ENCODE peak calls at places on chromosome 12, in eight cellular contexts. One of them, this sample, is unnamed.

GRCh38 chr12:2489266-2489665 is 305.5 kb upstream of the FKBP4 start:
- DNase-seq in T-helper 2 cell: no peak
- DNase-seq in nephron progenitor cell: no peak
- DNase-seq in colonic mucosa: no peak
- DNase-seq in A549: no peak
- DNase-seq in CD4-positive, CD25-positive, alpha-beta regulatory T cell: no peak
- DNase-seq in activated naive CD8-positive, alpha-beta T cell treated with anti-CD3 and anti-CD28 coated beads, Interleukin-2, amount 50 U/mL, for 24 hours: no peak
- DNase-seq in NCI-H69: peak; percentile 94
- DNase-seq in this sample: no peak

GRCh38 chr12:78034025-78034424 is 203.3 kb downstream of the NAV3 start:
- DNase-seq in T-helper 2 cell: no peak
- DNase-seq in CD4-positive, CD25-positive, alpha-beta regulatory T cell: no peak
- DNase-seq in A549: no peak
- DNase-seq in activated naive CD8-positive, alpha-beta T cell treated with anti-CD3 and anti-CD28 coated beads, Interleukin-2, amount 50 U/mL, for 24 hours: no peak
- DNase-seq in NCI-H69: no peak
- DNase-seq in nephron progenitor cell: no peak
- DNase-seq in colonic mucosa: no peak
- DNase-seq in this sample: no peak

GRCh38 chr12:117080707-117081141 is 18.5 kb downstream of the TESC start:
- DNase-seq in nephron progenitor cell: no peak
- DNase-seq in colonic mucosa: no peak
- DNase-seq in CD4-positive, CD25-positive, alpha-beta regulatory T cell: no peak
- DNase-seq in A549: no peak
- DNase-seq in activated naive CD8-positive, alpha-beta T cell treated with anti-CD3 and anti-CD28 coated beads, Interleukin-2, amount 50 U/mL, for 24 hours: no peak
- DNase-seq in NCI-H69: peak; percentile 26
- DNase-seq in T-helper 2 cell: no peak
- DNase-seq in this sample: no peak

GRCh38 chr12:57895337-57896138 is 45.8 kb upstream of the ATP23 start:
- DNase-seq in A549: no peak
- DNase-seq in CD4-positive, CD25-positive, alpha-beta regulatory T cell: no peak
- DNase-seq in NCI-H69: peak; percentile 26
- DNase-seq in activated naive CD8-positive, alpha-beta T cell treated with anti-CD3 and anti-CD28 coated beads, Interleukin-2, amount 50 U/mL, for 24 hours: no peak
- DNase-seq in T-helper 2 cell: no peak
- DNase-seq in colonic mucosa: no peak
- DNase-seq in nephron progenitor cell: no peak
- DNase-seq in this sample: no peak

GRCh38 chr12:32542550-32543229 is 136.4 kb upstream of the DNM1L start:
- DNase-seq in CD4-positive, CD25-positive, alpha-beta regulatory T cell: no peak
- DNase-seq in T-helper 2 cell: no peak
- DNase-seq in NCI-H69: no peak
- DNase-seq in activated naive CD8-positive, alpha-beta T cell treated with anti-CD3 and anti-CD28 coated beads, Interleukin-2, amount 50 U/mL, for 24 hours: no peak
- DNase-seq in A549: no peak
- DNase-seq in nephron progenitor cell: no peak
- DNase-seq in colonic mucosa: no peak
- DNase-seq in this sample: no peak

GRCh38 chr12:43105426-43105981 is 446.5 kb downstream of the ADAMTS20 start:
- DNase-seq in CD4-positive, CD25-positive, alpha-beta regulatory T cell: no peak
- DNase-seq in activated naive CD8-positive, alpha-beta T cell treated with anti-CD3 and anti-CD28 coated beads, Interleukin-2, amount 50 U/mL, for 24 hours: no peak
- DNase-seq in A549: no peak
- DNase-seq in colonic mucosa: no peak
- DNase-seq in NCI-H69: peak; percentile 12
- DNase-seq in nephron progenitor cell: no peak
- DNase-seq in T-helper 2 cell: no peak
- DNase-seq in this sample: no peak

GRCh38 chr12:68638721-68639395 is 28.2 kb downstream of the RAP1B start:
- DNase-seq in NCI-H69: no peak
- DNase-seq in A549: no peak
- DNase-seq in colonic mucosa: no peak
- DNase-seq in nephron progenitor cell: no peak
- DNase-seq in activated naive CD8-positive, alpha-beta T cell treated with anti-CD3 and anti-CD28 coated beads, Interleukin-2, amount 50 U/mL, for 24 hours: no peak
- DNase-seq in T-helper 2 cell: no peak
- DNase-seq in CD4-positive, CD25-positive, alpha-beta regulatory T cell: no peak
- DNase-seq in this sample: no peak

GRCh38 chr12:108939594-108939993 is 59.7 kb downstream of the DAO start:
- DNase-seq in colonic mucosa: no peak
- DNase-seq in A549: peak; percentile 57
- DNase-seq in nephron progenitor cell: no peak
- DNase-seq in CD4-positive, CD25-positive, alpha-beta regulatory T cell: peak; percentile 62
- DNase-seq in activated naive CD8-positive, alpha-beta T cell treated with anti-CD3 and anti-CD28 coated beads, Interleukin-2, amount 50 U/mL, for 24 hours: no peak
- DNase-seq in T-helper 2 cell: no peak
- DNase-seq in NCI-H69: peak; percentile 23
- DNase-seq in this sample: no peak

GRCh38 chr12:13573698-13574321 is 377.3 kb downstream of the EMP1 start:
- DNase-seq in NCI-H69: no peak
- DNase-seq in T-helper 2 cell: no peak
- DNase-seq in colonic mucosa: no peak
- DNase-seq in activated naive CD8-positive, alpha-beta T cell treated with anti-CD3 and anti-CD28 coated beads, Interleukin-2, amount 50 U/mL, for 24 hours: no peak
- DNase-seq in CD4-positive, CD25-positive, alpha-beta regulatory T cell: no peak
- DNase-seq in nephron progenitor cell: no peak
- DNase-seq in A549: peak; percentile 51
- DNase-seq in this sample: no peak

GRCh38 chr12:4763549-4763948 is 43.3 kb downstream of the GALNT8 start:
- DNase-seq in A549: peak; percentile 66
- DNase-seq in CD4-positive, CD25-positive, alpha-beta regulatory T cell: no peak
- DNase-seq in activated naive CD8-positive, alpha-beta T cell treated with anti-CD3 and anti-CD28 coated beads, Interleukin-2, amount 50 U/mL, for 24 hours: no peak
- DNase-seq in T-helper 2 cell: no peak
- DNase-seq in NCI-H69: peak; percentile 91
- DNase-seq in nephron progenitor cell: peak; percentile 66
- DNase-seq in colonic mucosa: peak; percentile 37
- DNase-seq in this sample: no peak

GRCh38 chr12:53726946-53727309 is 324 bp downstream of the CALCOCO1 start:
- DNase-seq in colonic mucosa: no peak
- DNase-seq in activated naive CD8-positive, alpha-beta T cell treated with anti-CD3 and anti-CD28 coated beads, Interleukin-2, amount 50 U/mL, for 24 hours: no peak
- DNase-seq in T-helper 2 cell: no peak
- DNase-seq in CD4-positive, CD25-positive, alpha-beta regulatory T cell: no peak
- DNase-seq in nephron progenitor cell: peak; percentile 45
- DNase-seq in NCI-H69: peak; percentile 26
- DNase-seq in A549: no peak
- DNase-seq in this sample: no peak

GRCh38 chr12:104057771-104058197 is 6.5 kb upstream of the HCFC2 start:
- DNase-seq in activated naive CD8-positive, alpha-beta T cell treated with anti-CD3 and anti-CD28 coated beads, Interleukin-2, amount 50 U/mL, for 24 hours: no peak
- DNase-seq in nephron progenitor cell: no peak
- DNase-seq in CD4-positive, CD25-positive, alpha-beta regulatory T cell: peak; percentile 45
- DNase-seq in NCI-H69: peak; percentile 72
- DNase-seq in T-helper 2 cell: no peak
- DNase-seq in colonic mucosa: no peak
- DNase-seq in A549: peak; percentile 36
- DNase-seq in this sample: no peak

GRCh38 chr12:103423061-103423473 is 72.7 kb downstream of the C12orf42 start:
- DNase-seq in CD4-positive, CD25-positive, alpha-beta regulatory T cell: no peak
- DNase-seq in activated naive CD8-positive, alpha-beta T cell treated with anti-CD3 and anti-CD28 coated beads, Interleukin-2, amount 50 U/mL, for 24 hours: no peak
- DNase-seq in colonic mucosa: no peak
- DNase-seq in T-helper 2 cell: no peak
- DNase-seq in NCI-H69: peak; percentile 98
- DNase-seq in A549: no peak
- DNase-seq in nephron progenitor cell: peak; percentile 70
- DNase-seq in this sample: no peak

GRCh38 chr12:52006726-52007157 is at the start of gene TAMALIN:
- DNase-seq in CD4-positive, CD25-positive, alpha-beta regulatory T cell: peak; percentile 63
- DNase-seq in activated naive CD8-positive, alpha-beta T cell treated with anti-CD3 and anti-CD28 coated beads, Interleukin-2, amount 50 U/mL, for 24 hours: peak; percentile 83
- DNase-seq in NCI-H69: peak; percentile 91
- DNase-seq in T-helper 2 cell: peak; percentile 82
- DNase-seq in A549: no peak
- DNase-seq in nephron progenitor cell: peak; percentile 84
- DNase-seq in colonic mucosa: peak; percentile 67
- DNase-seq in this sample: peak; percentile 86

GRCh38 chr12:113278631-113279030 is 56.3 kb downstream of the SLC8B1 start:
- DNase-seq in nephron progenitor cell: no peak
- DNase-seq in A549: no peak
- DNase-seq in NCI-H69: no peak
- DNase-seq in CD4-positive, CD25-positive, alpha-beta regulatory T cell: no peak
- DNase-seq in T-helper 2 cell: no peak
- DNase-seq in activated naive CD8-positive, alpha-beta T cell treated with anti-CD3 and anti-CD28 coated beads, Interleukin-2, amount 50 U/mL, for 24 hours: no peak
- DNase-seq in colonic mucosa: no peak
- DNase-seq in this sample: no peak

GRCh38 chr12:95701275-95701674 is 89.3 kb downstream of the NTN4 start:
- DNase-seq in NCI-H69: no peak
- DNase-seq in colonic mucosa: no peak
- DNase-seq in T-helper 2 cell: no peak
- DNase-seq in activated naive CD8-positive, alpha-beta T cell treated with anti-CD3 and anti-CD28 coated beads, Interleukin-2, amount 50 U/mL, for 24 hours: no peak
- DNase-seq in CD4-positive, CD25-positive, alpha-beta regulatory T cell: no peak
- DNase-seq in nephron progenitor cell: no peak
- DNase-seq in A549: no peak
- DNase-seq in this sample: no peak